ENCODE peak calls at places on chromosomes 4 and X, in eight cellular contexts. H is stomach, A is sigmoid colon, Q is upper lobe of left lung, K is GM12878, O is esophagus muscularis mucosa, W is ovary, F is HepG2. Y is an unnamed sample. For H3K4me1, the result is how much of the 10 kb centered on the place peaks cover.

GRCh38 chr4:150679018-150679766 is 97.2 kb downstream of the MAB21L2 start:
- DNase-seq in O (no peak), H (no peak), W (no peak), K (no peak), A (no peak), Q (no peak), F (peak), Y (no peak)

GRCh38 chrX:10615931-10616780 is 4.2 kb downstream of the MID1 start:
- DNase-seq in Q (no peak), H (peak), W (peak), A (peak), F (no peak), O (no peak), K (no peak), Y (peak)

GRCh38 chr4:174933083-174933482 is 14.9 kb downstream of the ADAM29 start:
- DNase-seq in H (no peak), A (no peak), W (no peak), F (no peak), Q (no peak), K (no peak), O (no peak), Y (no peak)

GRCh38 chr4:137531121-137531520 is 1.2 kb downstream of the PCDH18 start:
- DNase-seq in F (no peak), W (peak), O (no peak), A (no peak), H (no peak), K (no peak), Q (no peak), Y (no peak)

GRCh38 chr4:21806991-21807390 is 141.6 kb downstream of the KCNIP4 start:
- DNase-seq in K (no peak), W (no peak), Q (no peak), H (no peak), O (no peak), F (no peak), A (no peak), Y (no peak)

GRCh38 chr4:55959655-55960054 is 10.9 kb downstream of the CEP135 start:
- DNase-seq in O (no peak), H (no peak), Q (no peak), A (no peak), F (no peak), K (no peak), W (no peak), Y (no peak)

GRCh38 chrX:101417981-101418841 is 10.2 kb downstream of the HNRNPH2 start:
- DNase-seq in F (no peak), A (peak), H (peak), O (peak), K (no peak), W (peak), Q (peak), Y (peak)

GRCh38 chr4:122341906-122342305 is 36.9 kb upstream of the ADAD1 start:
- DNase-seq in W (no peak), F (no peak), O (no peak), A (no peak), Q (no peak), K (no peak), H (no peak), Y (no peak)

GRCh38 chr4:62914758-62915157 is 1494.5 kb downstream of the TECRL start:
- DNase-seq in H (no peak), A (no peak), F (no peak), W (no peak), K (no peak), O (no peak), Q (no peak), Y (no peak)

GRCh38 chrX:12349201-12349600 is 210.9 kb downstream of the FRMPD4 start:
- DNase-seq in Q (no peak), A (no peak), K (no peak), F (no peak), H (no peak), W (no peak), O (no peak), Y (no peak)

GRCh38 chrX:24169211-24169610 is 19.7 kb downstream of the ZFX start:
- DNase-seq in F (no peak), H (no peak), W (no peak), Q (no peak), A (no peak), O (no peak), K (peak), Y (no peak)

GRCh38 chr4:68460085-68460484 is 12.8 kb downstream of the TMPRSS11E start:
- DNase-seq in H (no peak), A (no peak), K (no peak), Q (no peak), O (no peak), F (no peak), W (no peak), Y (no peak)

GRCh38 chr4:95637047-95637600 is 88.4 kb upstream of the UNC5C start:
- DNase-seq in O (no peak), W (no peak), F (no peak), H (no peak), A (no peak), K (no peak), Q (no peak), Y (no peak)

GRCh38 chrX:144715356-144715755 is 531.9 kb upstream of the SPANXN1 start:
- DNase-seq in O (no peak), A (no peak), H (no peak), W (no peak), Q (no peak), K (no peak), F (no peak), Y (no peak)

GRCh38 chr4:16659120-16659519 is 239.3 kb downstream of the LDB2 start:
- DNase-seq in Q (no peak), F (no peak), H (no peak), A (no peak), W (no peak), O (peak), K (no peak), Y (no peak)

GRCh38 chr4:139857021-139857420 is 191.4 kb downstream of the MGST2 start:
- DNase-seq in F (peak), H (no peak), K (no peak), A (no peak), W (no peak), O (peak), Q (no peak), Y (no peak)

GRCh38 chr4:71198958-71199357 is 139.9 kb upstream of the SLC4A4 start:
- DNase-seq in A (no peak), F (no peak), H (no peak), W (no peak), O (no peak), K (no peak), Q (no peak), Y (no peak)

GRCh38 chr4:81207793-81208192 is 7.2 kb downstream of the PRKG2 start:
- DNase-seq in O (no peak), H (no peak), W (no peak), Q (no peak), K (no peak), A (no peak), F (no peak), Y (no peak)

GRCh38 chr4:107037188-107037587 is 1.1 kb upstream of the DKK2 start:
- DNase-seq in O (no peak), Q (peak), K (no peak), F (no peak), H (no peak), A (peak), W (peak), Y (peak)

GRCh38 chrX:151370906-151371305 is 26.1 kb upstream of the VMA21 start:
- DNase-seq in O (no peak), H (no peak), W (no peak), Q (peak), A (no peak), K (no peak), F (peak), Y (no peak)

GRCh38 chr4:84493092-84493850 is 5.8 kb downstream of the NKX6-1 start:
- DNase-seq in O (no peak), F (no peak), W (no peak), H (no peak), Q (peak), A (no peak), K (no peak), Y (no peak)

GRCh38 chrX:23570674-23571343 is 96.5 kb upstream of the PRDX4 start:
- DNase-seq in O (no peak), H (no peak), W (no peak), K (no peak), F (no peak), Q (no peak), A (no peak), Y (no peak)

GRCh38 chrX:11665144-11666040 is at the start of gene ARHGAP6:
- DNase-seq in Q (peak), K (no peak), A (peak), W (peak), F (no peak), O (no peak), H (no peak), Y (no peak)

DNA sequence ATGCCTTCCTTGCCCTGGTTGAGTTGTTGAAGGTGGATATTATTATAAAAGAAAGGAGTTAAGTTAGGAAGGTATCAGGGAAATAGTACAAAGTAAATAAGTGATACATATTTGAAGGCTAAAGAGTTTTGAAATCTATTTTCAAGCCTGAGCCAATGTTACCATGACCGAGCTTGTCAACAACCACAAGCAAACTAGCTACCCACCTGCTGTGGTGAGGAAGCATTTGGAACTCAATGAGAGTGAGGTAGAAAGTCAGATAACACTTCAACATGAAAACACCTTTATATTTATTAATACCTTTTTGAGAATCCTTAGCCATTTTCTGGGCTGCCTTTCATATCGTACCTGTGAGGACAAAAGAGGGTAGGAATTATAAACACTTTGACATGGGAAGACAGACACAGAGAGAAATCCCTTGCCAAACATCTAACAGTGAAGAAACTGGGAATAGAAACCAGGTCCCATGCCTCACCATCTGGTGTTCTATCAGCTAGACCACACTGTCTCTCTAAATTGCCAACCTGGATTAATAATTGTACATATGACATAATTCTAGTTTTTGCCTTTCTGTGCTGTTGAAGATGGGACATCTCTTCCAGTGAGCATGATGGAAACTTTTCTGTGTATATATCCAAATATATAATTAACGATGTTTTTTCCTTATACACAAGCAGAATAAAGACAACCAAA is 606.4 kb upstream of the NR3C2 start:
- DNase-seq in O (no peak), F (no peak), W (no peak), H (no peak), Q (no peak), A (no peak), K (no peak), Y (no peak)
- H3K4me1 ChIP-seq in O (under half), F (under half), W (under half), H (under half), Q (under half), A (under half), K (under half), Y (under half)

GRCh38 chrX:13898603-13899002 is 81.7 kb upstream of the GPM6B start:
- DNase-seq in O (no peak), Q (no peak), H (no peak), W (no peak), K (no peak), A (no peak), F (no peak), Y (no peak)

GRCh38 chrX:13898084-13898483 is 81.2 kb upstream of the GPM6B start:
- DNase-seq in H (no peak), F (no peak), Q (no peak), A (no peak), O (no peak), W (no peak), K (peak), Y (peak)

GRCh38 chrX:13894888-13895564 is 78.1 kb upstream of the GPM6B start:
- DNase-seq in F (no peak), A (no peak), H (no peak), K (no peak), O (no peak), Q (no peak), W (no peak), Y (no peak)

GRCh38 chrX:13899607-13900006 is 82.7 kb upstream of the GPM6B start:
- DNase-seq in H (no peak), K (no peak), W (no peak), A (no peak), Q (no peak), F (no peak), O (no peak), Y (no peak)

DNA sequence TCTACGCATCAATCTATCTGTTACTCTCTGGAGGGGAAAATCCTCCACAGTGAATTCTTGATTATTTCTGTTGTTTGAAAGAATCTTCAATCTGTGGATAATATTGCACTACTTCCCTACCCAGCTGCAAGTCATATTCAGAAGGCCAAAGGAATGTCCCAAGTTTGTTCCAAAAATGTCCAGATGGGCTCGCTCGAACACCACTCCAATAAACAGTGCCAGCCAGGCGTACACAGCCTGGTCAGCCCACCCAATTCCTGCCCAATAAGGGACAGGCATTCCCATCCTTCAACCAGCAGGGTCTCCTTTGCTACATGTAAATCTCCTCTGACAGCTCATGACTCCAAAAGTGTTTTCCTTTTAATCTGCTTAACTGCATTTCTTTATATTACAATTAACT is 80.7 kb upstream of the GPM6B start:
- DNase-seq in F (no peak), H (no peak), O (no peak), W (no peak), K (no peak), Q (no peak), A (no peak), Y (no peak)
- TF ChIP-seq EP300 in F (no peak), H (no peak), O (no peak), W (no peak), K (no peak), Q (no peak), A (no peak), Y (no peak)

DNA sequence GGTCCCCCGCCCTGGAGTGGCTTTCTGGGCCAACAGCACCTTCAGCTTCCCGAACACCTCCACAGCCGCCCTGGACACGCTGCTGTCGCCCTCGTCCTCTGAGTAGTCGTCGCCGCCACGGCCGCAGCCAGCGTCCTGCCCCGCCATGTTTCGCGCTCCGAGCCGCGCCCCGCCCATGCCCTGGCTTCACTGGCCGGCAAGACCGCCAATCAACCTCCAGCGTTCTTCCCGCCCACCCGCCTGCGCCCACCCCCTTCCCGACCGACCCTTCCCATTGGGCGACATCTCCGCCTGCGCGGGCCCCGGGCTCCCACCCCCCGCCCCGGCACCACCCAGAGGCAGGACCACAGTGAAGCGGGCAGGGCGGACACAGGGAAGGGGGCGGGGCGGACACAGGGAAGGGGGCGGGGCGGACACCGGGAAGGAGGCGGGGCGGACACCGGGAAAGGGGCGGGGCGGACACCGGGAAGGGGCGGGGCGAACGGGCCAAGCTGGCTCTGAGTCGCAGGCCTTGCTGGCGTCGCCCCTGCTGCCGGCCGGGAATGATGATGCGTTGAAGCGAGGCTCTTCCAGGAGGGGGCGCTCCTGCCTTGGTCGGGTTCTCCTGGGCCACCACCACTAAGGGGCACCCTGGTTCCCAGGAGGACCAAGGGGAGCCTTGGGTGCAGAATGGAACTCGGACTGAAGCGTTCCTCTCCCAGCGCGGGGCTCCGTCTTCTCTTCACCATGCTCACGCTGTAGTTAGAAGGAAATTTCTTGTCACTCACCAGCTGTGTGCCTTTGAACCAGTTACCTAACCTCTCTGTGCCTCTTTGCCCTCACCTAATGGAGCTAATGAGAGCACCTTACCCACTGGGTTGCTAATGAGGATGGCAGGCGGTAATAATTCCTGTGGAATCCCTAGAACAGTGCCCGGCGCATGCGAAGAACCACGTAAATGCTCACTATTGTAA is at the start of gene HAUS7:
- DNase-seq in W (peak), K (peak), F (peak), Q (peak), O (peak), A (peak), H (peak), Y (peak)
- TF ChIP-seq POLR2A in W (peak), K (peak), F (peak), Q (peak), O (no peak), A (no peak), H (no peak), Y (no peak)

DNA sequence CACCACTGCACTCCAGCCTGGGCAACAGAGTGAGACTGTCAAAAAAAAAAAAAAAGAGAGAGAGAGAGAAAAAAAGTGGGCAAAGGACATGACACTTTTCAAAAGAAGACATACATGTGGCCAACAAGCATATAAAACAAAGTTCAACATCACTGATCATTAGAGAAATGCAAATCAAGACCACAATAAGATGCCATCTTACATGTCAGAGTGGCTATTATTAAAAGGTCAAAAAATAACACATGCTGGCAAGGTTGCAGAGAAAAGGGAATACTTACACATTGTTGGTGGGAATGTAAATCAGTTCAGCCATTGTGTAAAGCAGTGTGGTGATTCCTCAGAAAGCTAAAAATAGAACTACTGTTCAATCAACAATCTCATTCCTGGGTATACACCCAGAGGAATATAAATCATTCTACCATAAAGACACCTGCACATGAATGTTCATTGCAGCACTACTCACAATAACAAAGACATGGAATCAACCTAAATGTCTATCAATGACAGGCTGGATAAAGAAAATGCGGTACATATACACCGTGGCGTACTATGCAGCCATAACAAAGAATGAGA is 94.9 kb upstream of the TRIM2 start:
- DNase-seq in K (no peak), H (no peak), W (no peak), Q (no peak), F (no peak), A (no peak), O (no peak), Y (no peak)
- H3K4me1 ChIP-seq in K (under half), H (under half), W (under half), Q (under half), F (under half), A (under half), O (under half), Y (under half)

GRCh38 chrX:155215443-155216178 is 649 bp upstream of the VBP1 start:
- DNase-seq in K (no peak), F (no peak), Q (no peak), O (no peak), A (no peak), W (no peak), H (no peak), Y (no peak)
- TF ChIP-seq EP300 in K (no peak), F (no peak), Q (no peak), O (no peak), A (no peak), W (no peak), H (no peak), Y (no peak)

GRCh38 chr4:118888666-118889312 is at the start of gene SYNPO2:
- DNase-seq in Q (peak), H (peak), K (no peak), F (no peak), O (peak), A (peak), W (peak), Y (peak)
- TF ChIP-seq POLR2A in Q (no peak), H (peak), K (no peak), F (no peak), O (peak), A (peak), W (peak), Y (no peak)

GRCh38 chr4:145528601-145529000 is 46.9 kb downstream of the SMAD1 start:
- DNase-seq in O (no peak), Q (no peak), H (no peak), F (no peak), K (no peak), A (no peak), W (no peak), Y (no peak)
- H3K4me1 ChIP-seq in O (half or more), Q (under half), H (under half), F (under half), K (under half), A (under half), W (under half), Y (under half)

GRCh38 chr4:6999172-7000086 is 43.7 kb upstream of the TADA2B start:
- DNase-seq in O (no peak), Q (no peak), K (no peak), A (no peak), F (no peak), H (no peak), W (no peak), Y (no peak)
- TF ChIP-seq EP300 in O (no peak), Q (no peak), K (no peak), A (no peak), F (no peak), H (no peak), W (no peak), Y (no peak)

Y was measured in tibial nerve.